ENCODE peak calls at places on chromosomes 12 and 14, in four cellular contexts. G is Panc1, A is breast epithelium, N is astrocyte of the spinal cord. I is an unnamed sample.
A peak's percentile ranks its signal among the peaks of the same experiment; 100 is the strongest.

GRCh38 chr12:26845057-26845666 is 12.2 kb upstream of the ITPR2 start:
- DNase-seq in G (peak; percentile 15), A (peak; percentile 64), N (peak; percentile 31), I (peak; percentile 63)

GRCh38 chr14:69573841-69574265 is 818 bp downstream of the CCDC177 start:
- DNase-seq in G (no peak), A (no peak), N (no peak), I (no peak)

GRCh38 chr12:104903648-104904423 is 54.3 kb downstream of the SLC41A2 start:
- DNase-seq in G (no peak), A (no peak), N (peak; percentile 45), I (peak; percentile 93)

GRCh38 chr12:121009744-121010143 is 6.5 kb downstream of the C12orf43 start:
- DNase-seq in G (no peak), A (no peak), N (peak; percentile 33), I (peak; percentile 54)

GRCh38 chr14:46818147-46818546 is 166.6 kb upstream of the RPL10L start:
- DNase-seq in G (no peak), A (no peak), N (no peak), I (no peak)

GRCh38 chr14:56501909-56502530 is 77.6 kb upstream of the TMEM260 start:
- DNase-seq in G (no peak), A (no peak), N (no peak), I (no peak)

GRCh38 chr12:128976120-128976519 is 122.8 kb downstream of the GLT1D1 start:
- DNase-seq in G (no peak), A (no peak), N (no peak), I (no peak)

GRCh38 chr14:30621354-30621953 is 665 bp upstream of the SCFD1 start:
- DNase-seq in G (no peak), A (no peak), N (no peak), I (no peak)

GRCh38 chr14:98826618-98827017 is 445.4 kb downstream of the BCL11B start:
- DNase-seq in G (no peak), A (no peak), N (no peak), I (no peak)

GRCh38 chr12:62263956-62264355 is 3.8 kb downstream of the USP15 start:
- DNase-seq in G (no peak), A (no peak), N (no peak), I (no peak)

GRCh38 chr14:101467181-101467926 is 93.9 kb upstream of the DIO3 start:
- DNase-seq in G (no peak), A (no peak), N (no peak), I (no peak)

GRCh38 chr12:65568517-65568916 is 255.8 kb upstream of the HMGA2 start:
- DNase-seq in G (no peak), A (no peak), N (peak; percentile 93), I (peak; percentile 90)

GRCh38 chr12:54680374-54680773 is 32.2 kb upstream of the DCD start:
- DNase-seq in G (peak; percentile 39), A (no peak), N (no peak), I (peak; percentile 1)
- TF ChIP-seq CTCF in G (peak; percentile 68), A (no peak), N (peak; percentile 46), I (peak; percentile 50)

DNA sequence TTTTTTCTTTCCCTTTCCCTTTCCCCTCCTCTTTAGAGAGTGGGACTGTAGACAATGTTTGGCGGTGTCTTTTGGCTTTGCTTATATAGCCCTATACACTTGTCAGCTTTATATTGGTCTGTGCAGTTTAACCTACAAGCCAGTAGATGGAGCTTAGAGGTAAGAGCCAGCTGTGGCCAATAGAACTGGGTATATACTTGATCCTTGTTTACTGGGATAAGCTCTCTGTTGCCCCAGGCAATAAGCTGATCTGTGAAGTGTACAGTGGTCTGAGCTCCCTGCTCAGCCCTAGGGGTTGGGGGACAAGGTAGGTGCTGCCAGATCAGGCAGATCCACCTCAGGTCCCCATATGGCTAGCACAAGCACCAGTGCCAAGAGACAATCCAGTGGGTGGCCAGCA is 434.1 kb downstream of the NOVA1 start:
- DNase-seq in G (no peak), A (no peak), N (peak; percentile 36), I (peak; percentile 66)
- TF ChIP-seq CTCF in G (peak; percentile 28), A (peak; percentile 40), N (peak; percentile 62), I (peak; percentile 76)

GRCh38 chr12:96770239-96770780 is 136.7 kb upstream of the NEDD1 start:
- DNase-seq in G (no peak), A (no peak), N (no peak), I (no peak)

GRCh38 chr12:96766232-96766631 is 140.8 kb upstream of the NEDD1 start:
- DNase-seq in G (no peak), A (no peak), N (no peak), I (peak; percentile 6)
- TF ChIP-seq CTCF in G (peak; percentile 20), A (no peak), N (peak; percentile 20), I (peak; percentile 45)

DNA sequence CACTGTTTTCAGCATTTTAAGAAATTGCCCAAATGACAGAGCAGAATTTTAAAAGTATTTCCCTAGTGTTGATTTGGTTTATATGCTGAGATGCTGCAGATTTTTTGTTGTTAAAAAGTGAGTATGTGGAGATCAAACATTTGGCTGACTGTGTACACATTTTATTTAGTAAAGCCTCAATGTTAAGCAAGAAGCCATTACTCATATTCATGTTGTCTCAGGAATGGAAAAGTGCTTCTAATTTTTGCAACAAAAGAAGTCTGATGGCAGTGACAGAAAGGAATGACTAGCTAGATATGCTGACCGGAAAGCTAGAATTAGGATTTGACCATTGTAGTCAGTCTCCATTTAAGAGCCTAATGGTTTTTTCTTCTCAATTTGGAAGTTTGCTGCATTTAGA is 22.5 kb downstream of the SLC38A6 start:
- DNase-seq in G (no peak), A (no peak), N (no peak), I (peak; percentile 45)
- TF ChIP-seq CTCF in G (no peak), A (no peak), N (no peak), I (no peak)

GRCh38 chr12:77202457-77203060 is 137.2 kb upstream of the E2F7 start:
- DNase-seq in G (no peak), A (no peak), N (no peak), I (peak; percentile 18)

DNA sequence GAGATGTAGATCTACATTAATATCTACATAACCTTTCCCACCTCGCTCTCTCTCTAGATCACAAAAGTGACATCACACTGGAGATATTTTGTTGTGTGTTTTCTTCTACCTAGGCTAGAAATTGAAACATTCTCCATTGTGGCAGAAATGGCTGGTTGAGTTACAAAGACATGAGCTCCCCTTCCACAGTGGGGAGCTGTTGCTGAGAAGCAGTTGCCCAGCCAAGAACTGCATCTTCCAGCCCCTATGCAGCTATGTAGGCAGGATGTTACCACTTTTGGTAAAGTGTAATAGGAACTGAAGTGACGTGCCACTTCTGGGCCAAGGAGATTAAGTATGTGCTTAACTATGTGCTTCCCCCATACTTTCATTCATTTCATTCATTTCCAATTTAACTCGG is 138.7 kb upstream of the E2F7 start:
- DNase-seq in G (no peak), A (no peak), N (no peak), I (no peak)
- TF ChIP-seq CTCF in G (peak; percentile 21), A (no peak), N (peak; percentile 10), I (no peak)

GRCh38 chr12:107541001-107541400 is 144.6 kb upstream of the PWP1 start:
- DNase-seq in G (no peak), A (no peak), N (no peak), I (no peak)

GRCh38 chr12:107544947-107545346 is 140.7 kb upstream of the PWP1 start:
- DNase-seq in G (no peak), A (no peak), N (no peak), I (peak; percentile 87)

GRCh38 chr12:107547421-107547820 is 138.2 kb upstream of the PWP1 start:
- DNase-seq in G (no peak), A (no peak), N (no peak), I (no peak)

GRCh38 chr12:107545737-107546363 is 139.7 kb upstream of the PWP1 start:
- DNase-seq in G (no peak), A (no peak), N (no peak), I (peak; percentile 73)

GRCh38 chr12:107543841-107544240 is 141.8 kb upstream of the PWP1 start:
- DNase-seq in G (no peak), A (no peak), N (no peak), I (no peak)
- TF ChIP-seq CTCF in G (no peak), A (no peak), N (no peak), I (no peak)

DNA sequence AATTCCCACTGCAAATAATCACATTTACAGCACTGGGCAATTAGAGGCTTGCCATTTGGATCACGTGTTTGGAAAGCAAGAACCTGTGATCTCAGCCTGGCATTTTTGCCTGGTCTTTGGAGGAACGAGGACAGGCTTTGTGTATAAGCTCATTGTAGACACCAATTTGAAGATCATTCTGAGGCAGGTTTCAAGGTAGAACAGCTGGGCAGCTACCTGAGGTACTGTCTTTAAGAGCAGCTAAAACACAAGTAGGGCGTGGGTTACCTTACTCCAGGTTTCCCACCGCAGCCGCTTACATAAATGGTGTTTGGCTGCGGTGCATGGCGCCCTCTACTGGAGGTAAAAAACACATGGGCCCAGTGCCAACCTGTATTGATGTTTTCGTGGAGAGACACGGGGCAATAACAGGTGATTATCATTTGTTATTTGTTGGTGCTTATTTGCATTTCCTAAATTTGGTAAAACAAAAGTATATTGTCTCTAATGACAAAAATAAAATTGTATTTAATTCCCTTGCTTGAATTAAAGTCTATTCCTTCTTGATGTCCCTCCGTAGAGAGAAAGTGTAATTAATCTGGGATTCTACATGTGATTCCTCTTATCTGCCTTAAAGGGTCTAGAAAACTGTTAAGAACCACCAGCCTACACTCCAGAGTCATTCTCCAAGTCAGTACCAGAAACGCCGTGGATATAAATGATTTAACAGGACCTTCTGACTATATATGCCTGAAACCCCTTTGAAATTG is 69.7 kb downstream of the SVOP start:
- DNase-seq in G (peak; percentile 41), A (peak; percentile 76), N (peak; percentile 71), I (peak; percentile 68)
- TF ChIP-seq CTCF in G (peak; percentile 95), A (peak; percentile 88), N (peak; percentile 76), I (peak; percentile 71)

GRCh38 chr12:53948650-53949593 is 5.8 kb upstream of the HOXC12 start:
- DNase-seq in G (no peak), A (no peak), N (no peak), I (no peak)
- TF ChIP-seq CTCF in G (peak; percentile 76), A (no peak), N (no peak), I (no peak)